ENCODE peak calls at places on chromosomes 6 and 20, in nine cellular contexts. P, L, C, Z, N, V, H, F and R are unnamed samples.

GRCh38 chr6:31393932-31394331 is 9.5 kb upstream of the MICA start:
- DNase-seq in P (no peak), L (no peak), C (no peak), Z (no peak), N (no peak), V (no peak), H (no peak), F (no peak), R (no peak)

GRCh38 chr6:26045939-26046368 is 41.3 kb upstream of the HFE start:
- DNase-seq in P (no peak), L (no peak), C (no peak), Z (no peak), N (no peak), V (no peak), H (peak; percentile 27), F (no peak), R (no peak)

GRCh38 chr6:21164768-21165326 is 428.7 kb upstream of the SOX4 start:
- DNase-seq in P (no peak), L (no peak), C (no peak), Z (no peak), N (no peak), V (no peak), H (no peak), F (peak; percentile 51), R (no peak)

GRCh38 chr6:121349596-121349995 is 15.3 kb upstream of the TBC1D32 start:
- DNase-seq in P (no peak), L (no peak), C (no peak), Z (no peak), N (no peak), V (no peak), H (no peak), F (no peak), R (no peak)

GRCh38 chr6:82298012-82298411 is 50.5 kb upstream of the IBTK start:
- DNase-seq in P (no peak), L (no peak), C (no peak), Z (no peak), N (peak; percentile 44), V (no peak), H (no peak), F (no peak), R (no peak)

GRCh38 chr20:24350923-24351368 is 118.5 kb upstream of the SYNDIG1 start:
- DNase-seq in P (no peak), L (peak; percentile 81), C (no peak), Z (no peak), N (no peak), V (no peak), H (no peak), F (no peak), R (no peak)

GRCh38 chr6:44261581-44261980 is 3.8 kb downstream of the NFKBIE start:
- DNase-seq in P (no peak), L (no peak), C (no peak), Z (no peak), N (no peak), V (no peak), H (no peak), F (no peak), R (no peak)

GRCh38 chr20:35344354-35344837 is 52.2 kb upstream of the FAM83C start:
- DNase-seq in P (no peak), L (no peak), C (no peak), Z (peak; percentile 6), N (peak; percentile 57), V (no peak), H (no peak), F (no peak), R (no peak)

GRCh38 chr20:34058831-34059230 is 53.2 kb downstream of the EIF2S2 start:
- DNase-seq in P (no peak), L (no peak), C (no peak), Z (peak; percentile 14), N (no peak), V (peak; percentile 11), H (no peak), F (no peak), R (no peak)

GRCh38 chr6:85069577-85069976 is 305.2 kb upstream of the TBX18 start:
- DNase-seq in P (no peak), L (no peak), C (no peak), Z (no peak), N (no peak), V (no peak), H (no peak), F (no peak), R (no peak)

GRCh38 chr6:126824226-126824625 is 294.2 kb upstream of the RSPO3 start:
- DNase-seq in P (no peak), L (no peak), C (no peak), Z (peak; percentile 25), N (no peak), V (no peak), H (no peak), F (no peak), R (no peak)

GRCh38 chr20:13777171-13777601 is 7.5 kb downstream of the ESF1 start:
- DNase-seq in P (no peak), L (no peak), C (no peak), Z (no peak), N (no peak), V (no peak), H (no peak), F (no peak), R (no peak)

GRCh38 chr6:90790058-90790457 is 203.2 kb upstream of the MAP3K7 start:
- DNase-seq in P (no peak), L (no peak), C (no peak), Z (no peak), N (no peak), V (no peak), H (no peak), F (no peak), R (no peak)

GRCh38 chr20:43963872-43964791 is 49.5 kb downstream of the TOX2 start:
- DNase-seq in P (no peak), L (peak; percentile 70), C (peak; percentile 82), Z (no peak), N (no peak), V (peak; percentile 63), H (peak; percentile 32), F (no peak), R (no peak)

GRCh38 chr20:32906200-32906599 is 47.5 kb downstream of the EFCAB8 start:
- DNase-seq in P (no peak), L (no peak), C (no peak), Z (no peak), N (no peak), V (no peak), H (no peak), F (no peak), R (no peak)

GRCh38 chr6:34177181-34177591 is 31.3 kb upstream of the GRM4 start:
- DNase-seq in P (no peak), L (no peak), C (peak; percentile 50), Z (no peak), N (no peak), V (no peak), H (no peak), F (no peak), R (no peak)

GRCh38 chr6:119333707-119334295 is 15.8 kb downstream of the MAN1A1 start:
- DNase-seq in P (peak; percentile 35), L (no peak), C (no peak), Z (peak; percentile 18), N (peak; percentile 60), V (no peak), H (no peak), F (no peak), R (no peak)

GRCh38 chr6:88167625-88167937 is 1.4 kb upstream of the CNR1 start:
- DNase-seq in P (no peak), L (no peak), C (no peak), Z (no peak), N (no peak), V (no peak), H (no peak), F (no peak), R (no peak)

GRCh38 chr6:71888720-71889340 is 2.5 kb downstream of the RIMS1 start:
- DNase-seq in P (no peak), L (no peak), C (no peak), Z (no peak), N (no peak), V (no peak), H (no peak), F (no peak), R (peak; percentile 28)

GRCh38 chr6:168631589-168631988 is 190.6 kb downstream of the SMOC2 start:
- DNase-seq in P (no peak), L (no peak), C (no peak), Z (no peak), N (no peak), V (no peak), H (no peak), F (no peak), R (no peak)

GRCh38 chr6:398065-398464 is 6.5 kb downstream of the IRF4 start:
- DNase-seq in P (no peak), L (no peak), C (no peak), Z (no peak), N (no peak), V (no peak), H (no peak), F (no peak), R (no peak)

GRCh38 chr20:3174442-3175263 is 1.3 kb upstream of the LZTS3 start:
- DNase-seq in P (no peak), L (no peak), C (no peak), Z (no peak), N (no peak), V (no peak), H (no peak), F (no peak), R (no peak)

GRCh38 chr6:31880616-31881015 is 1.8 kb upstream of the SLC44A4 start:
- DNase-seq in P (no peak), L (no peak), C (no peak), Z (no peak), N (no peak), V (no peak), H (no peak), F (no peak), R (no peak)

GRCh38 chr6:99741092-99741491 is 134.5 kb downstream of the PRDM13 start:
- DNase-seq in P (no peak), L (no peak), C (no peak), Z (no peak), N (no peak), V (no peak), H (no peak), F (no peak), R (no peak)

GRCh38 chr6:43509984-43510826 is at the start of gene LRRC73:
- DNase-seq in P (peak; percentile 44), L (peak; percentile 93), C (peak; percentile 96), Z (peak; percentile 63), N (peak; percentile 72), V (peak; percentile 66), H (peak; percentile 86), F (peak; percentile 80), R (peak; percentile 71)

GRCh38 chr20:62458256-62459251 is 17.2 kb downstream of the GATA5 start:
- DNase-seq in P (no peak), L (no peak), C (no peak), Z (no peak), N (no peak), V (no peak), H (no peak), F (no peak), R (no peak)

GRCh38 chr20:15515706-15516105 is 1057.5 kb downstream of the KIF16B start:
- DNase-seq in P (no peak), L (no peak), C (no peak), Z (no peak), N (no peak), V (no peak), H (no peak), F (no peak), R (no peak)

GRCh38 chr6:110628330-110628729 is 151.9 kb upstream of the SLC22A16 start:
- DNase-seq in P (no peak), L (no peak), C (no peak), Z (no peak), N (peak; percentile 5), V (no peak), H (no peak), F (no peak), R (no peak)

GRCh38 chr6:130962951-130963350 is 100.1 kb downstream of the EPB41L2 start:
- DNase-seq in P (no peak), L (no peak), C (no peak), Z (no peak), N (no peak), V (no peak), H (no peak), F (no peak), R (no peak)

GRCh38 chr6:7680393-7681075 is 45.4 kb upstream of the BMP6 start:
- DNase-seq in P (no peak), L (no peak), C (no peak), Z (no peak), N (no peak), V (no peak), H (no peak), F (no peak), R (no peak)